ENCODE peak calls at places on chromosomes 16 and 17, in seven cellular contexts. One of them, this sample, is unnamed.

GRCh38 chr17:47897561-47897960 is 1.5 kb downstream of the SP2 start:
- DNase-seq in C1 segment of cervical spinal cord: no peak
- DNase-seq in prostate gland: no peak
- DNase-seq in T-helper 1 cell: no peak
- DNase-seq in stimulated activated CD8-positive, alpha-beta memory T cell treated with anti-CD3 and anti-CD28 coated beads, Interleukin-4, amount 100 ng/mL, for 1 hour: no peak
- DNase-seq in breast epithelium: no peak
- DNase-seq in effector memory CD4-positive, alpha-beta T cell: no peak
- DNase-seq in this sample: no peak

GRCh38 chr17:10036511-10037061 is 131.5 kb upstream of the RCVRN start:
- DNase-seq in stimulated activated CD8-positive, alpha-beta memory T cell treated with anti-CD3 and anti-CD28 coated beads, Interleukin-4, amount 100 ng/mL, for 1 hour: no peak
- DNase-seq in C1 segment of cervical spinal cord: peak
- DNase-seq in effector memory CD4-positive, alpha-beta T cell: no peak
- DNase-seq in T-helper 1 cell: no peak
- DNase-seq in breast epithelium: no peak
- DNase-seq in prostate gland: no peak
- DNase-seq in this sample: no peak

GRCh38 chr17:48593840-48594411 is 347 bp upstream of the HOXB5 start:
- DNase-seq in breast epithelium: peak
- DNase-seq in effector memory CD4-positive, alpha-beta T cell: peak
- DNase-seq in C1 segment of cervical spinal cord: peak
- DNase-seq in stimulated activated CD8-positive, alpha-beta memory T cell treated with anti-CD3 and anti-CD28 coated beads, Interleukin-4, amount 100 ng/mL, for 1 hour: peak
- DNase-seq in prostate gland: peak
- DNase-seq in T-helper 1 cell: peak
- DNase-seq in this sample: no peak

GRCh38 chr16:80197790-80198201 is 343.0 kb upstream of the DYNLRB2 start:
- DNase-seq in T-helper 1 cell: no peak
- DNase-seq in effector memory CD4-positive, alpha-beta T cell: no peak
- DNase-seq in C1 segment of cervical spinal cord: no peak
- DNase-seq in prostate gland: no peak
- DNase-seq in breast epithelium: no peak
- DNase-seq in stimulated activated CD8-positive, alpha-beta memory T cell treated with anti-CD3 and anti-CD28 coated beads, Interleukin-4, amount 100 ng/mL, for 1 hour: no peak
- DNase-seq in this sample: no peak

GRCh38 chr17:49530118-49530517 is 35.0 kb downstream of the NGFR start:
- DNase-seq in breast epithelium: no peak
- DNase-seq in prostate gland: no peak
- DNase-seq in effector memory CD4-positive, alpha-beta T cell: no peak
- DNase-seq in C1 segment of cervical spinal cord: no peak
- DNase-seq in stimulated activated CD8-positive, alpha-beta memory T cell treated with anti-CD3 and anti-CD28 coated beads, Interleukin-4, amount 100 ng/mL, for 1 hour: no peak
- DNase-seq in T-helper 1 cell: no peak
- DNase-seq in this sample: no peak

GRCh38 chr16:50038756-50039529 is 13.9 kb downstream of the CNEP1R1 start:
- DNase-seq in C1 segment of cervical spinal cord: peak
- DNase-seq in effector memory CD4-positive, alpha-beta T cell: no peak
- DNase-seq in prostate gland: no peak
- DNase-seq in T-helper 1 cell: no peak
- DNase-seq in stimulated activated CD8-positive, alpha-beta memory T cell treated with anti-CD3 and anti-CD28 coated beads, Interleukin-4, amount 100 ng/mL, for 1 hour: no peak
- DNase-seq in breast epithelium: no peak
- DNase-seq in this sample: no peak

GRCh38 chr17:17511971-17512858 is 16.0 kb upstream of the RASD1 start:
- DNase-seq in effector memory CD4-positive, alpha-beta T cell: no peak
- DNase-seq in prostate gland: no peak
- DNase-seq in T-helper 1 cell: no peak
- DNase-seq in C1 segment of cervical spinal cord: no peak
- DNase-seq in stimulated activated CD8-positive, alpha-beta memory T cell treated with anti-CD3 and anti-CD28 coated beads, Interleukin-4, amount 100 ng/mL, for 1 hour: no peak
- DNase-seq in breast epithelium: peak
- DNase-seq in this sample: no peak

GRCh38 chr17:10622610-10623485 is 34.3 kb downstream of the MYH3 start:
- DNase-seq in breast epithelium: no peak
- DNase-seq in prostate gland: peak
- DNase-seq in stimulated activated CD8-positive, alpha-beta memory T cell treated with anti-CD3 and anti-CD28 coated beads, Interleukin-4, amount 100 ng/mL, for 1 hour: no peak
- DNase-seq in T-helper 1 cell: no peak
- DNase-seq in C1 segment of cervical spinal cord: no peak
- DNase-seq in effector memory CD4-positive, alpha-beta T cell: no peak
- DNase-seq in this sample: no peak

GRCh38 chr16:25580071-25580470 is 111.7 kb upstream of the HS3ST4 start:
- DNase-seq in prostate gland: no peak
- DNase-seq in stimulated activated CD8-positive, alpha-beta memory T cell treated with anti-CD3 and anti-CD28 coated beads, Interleukin-4, amount 100 ng/mL, for 1 hour: no peak
- DNase-seq in T-helper 1 cell: no peak
- DNase-seq in effector memory CD4-positive, alpha-beta T cell: no peak
- DNase-seq in breast epithelium: no peak
- DNase-seq in C1 segment of cervical spinal cord: no peak
- DNase-seq in this sample: no peak

GRCh38 chr17:13490906-13491502 is 110.7 kb downstream of the HS3ST3A1 start:
- DNase-seq in stimulated activated CD8-positive, alpha-beta memory T cell treated with anti-CD3 and anti-CD28 coated beads, Interleukin-4, amount 100 ng/mL, for 1 hour: no peak
- DNase-seq in prostate gland: no peak
- DNase-seq in effector memory CD4-positive, alpha-beta T cell: no peak
- DNase-seq in C1 segment of cervical spinal cord: no peak
- DNase-seq in T-helper 1 cell: no peak
- DNase-seq in breast epithelium: no peak
- DNase-seq in this sample: no peak

This sample was measured in suprapubic skin.